ENCODE peak calls at places on chromosome 21, in five cellular contexts. X is activated CD4-positive, alpha-beta T cell treated with anti-CD3 and anti-CD28 coated beads for 24 hours; M is activated CD8-positive, alpha-beta memory T cell treated with anti-CD3 and anti-CD28 coated beads for 24 hours; G is AG08396; Q is activated T-helper 1 cell treated with Interleukin-2 at 50 U/mL for 16 hours. D is an unnamed sample.

GRCh38 chr21:9758141-9758540 is 763.2 kb upstream of the TPTE start:
- DNase-seq in G (no peak), M (no peak), Q (no peak), X (no peak), D (no peak)

GRCh38 chr21:44372616-44373015 is 19.2 kb downstream of the TRPM2 start:
- DNase-seq in G (no peak), Q (no peak), X (no peak), M (peak), D (no peak)

GRCh38 chr21:16241500-16241963 is 511.8 kb downstream of the USP25 start:
- DNase-seq in G (no peak), Q (no peak), M (no peak), X (no peak), D (no peak)

GRCh38 chr21:38824124-38824822 is 18.5 kb downstream of the ETS2 start:
- DNase-seq in X (no peak), Q (no peak), G (peak), M (no peak), D (no peak)

GRCh38 chr21:37563641-37564340 is 197.2 kb downstream of the DYRK1A start:
- DNase-seq in M (peak), Q (peak), G (peak), X (peak), D (peak)

GRCh38 chr21:26169061-26169610 is 1.4 kb downstream of the APP start:
- DNase-seq in M (peak), G (peak), Q (no peak), X (no peak), D (peak)

GRCh38 chr21:45293214-45293725 is 5.6 kb upstream of the POFUT2 start:
- DNase-seq in X (no peak), G (no peak), M (peak), Q (no peak), D (no peak)

GRCh38 chr21:45555251-45555556 is 13.0 kb upstream of the SLC19A1 start:
- DNase-seq in G (no peak), M (no peak), X (no peak), Q (no peak), D (no peak)

GRCh38 chr21:46375560-46376230 is 51.7 kb downstream of the PCNT start:
- DNase-seq in G (no peak), Q (no peak), M (no peak), X (no peak), D (no peak)

GRCh38 chr21:45540601-45540970 is 1.7 kb downstream of the SLC19A1 start:
- DNase-seq in M (no peak), Q (no peak), X (no peak), G (no peak), D (no peak)

GRCh38 chr21:29342394-29342957 is 43.8 kb downstream of the BACH1 start:
- DNase-seq in M (peak), Q (no peak), G (peak), X (peak), D (peak)

GRCh38 chr21:35075546-35075945 is 26.4 kb upstream of the RUNX1 start:
- DNase-seq in M (no peak), Q (no peak), X (no peak), G (no peak), D (peak)

GRCh38 chr21:20570824-20571232 is 427.4 kb upstream of the NCAM2 start:
- DNase-seq in Q (no peak), G (no peak), X (no peak), M (no peak), D (no peak)

GRCh38 chr21:42840411-42841155 is 38.8 kb downstream of the WDR4 start:
- DNase-seq in Q (no peak), G (no peak), M (peak), X (no peak), D (no peak)

GRCh38 chr21:31733521-31734149 is 1.7 kb upstream of the SCAF4 start:
- DNase-seq in G (no peak), Q (no peak), M (no peak), X (no peak), D (no peak)

GRCh38 chr21:42540396-42540795 is 26.7 kb downstream of the SLC37A1 start:
- DNase-seq in Q (no peak), G (no peak), M (no peak), X (no peak), D (no peak)

GRCh38 chr21:34078915-34079314 is 5.5 kb downstream of the MRPS6 start:
- DNase-seq in M (no peak), X (no peak), G (no peak), Q (no peak), D (no peak)

GRCh38 chr21:46297311-46298082 is 11.4 kb downstream of the YBEY start:
- DNase-seq in M (peak), Q (no peak), X (no peak), G (no peak), D (no peak)

GRCh38 chr21:41859297-41859980 is 19.7 kb downstream of the PRDM15 start:
- DNase-seq in M (no peak), Q (no peak), X (no peak), G (no peak), D (no peak)

GRCh38 chr21:37398697-37399096 is 32.1 kb downstream of the DYRK1A start:
- DNase-seq in G (no peak), M (no peak), Q (no peak), X (no peak), D (no peak)

GRCh38 chr21:40616377-40616704 is 230.6 kb downstream of the DSCAM start:
- DNase-seq in Q (no peak), X (no peak), G (no peak), M (no peak), D (no peak)

GRCh38 chr21:17442174-17442573 is 70.7 kb upstream of the CXADR start:
- DNase-seq in M (no peak), G (no peak), Q (no peak), X (no peak), D (no peak)

GRCh38 chr21:17988038-17988437 is 168.9 kb upstream of the C21orf91 start:
- DNase-seq in G (no peak), Q (no peak), X (no peak), M (no peak), D (no peak)

GRCh38 chr21:36913247-36914169 is 53.0 kb downstream of the HLCS start:
- DNase-seq in G (no peak), M (no peak), X (no peak), Q (no peak), D (no peak)

GRCh38 chr21:25584833-25585232 is 22.4 kb downstream of the MRPL39 start:
- DNase-seq in M (no peak), G (no peak), Q (no peak), X (no peak), D (no peak)